ENCODE peak calls at places on chromosome 3, in ten cellular contexts. Z, D, X, M, A, O, H, G, Q and L are unnamed samples.

GRCh38 chr3:10263549-10264363 is 15.5 kb downstream of the TATDN2 start:
- DNase-seq in A (peak), D (peak), Z (peak), O (no peak), X (no peak), G (peak), M (no peak), H (no peak), Q (peak), L (peak)

GRCh38 chr3:23804441-23805227 is 1.1 kb upstream of the UBE2E1 start:
- DNase-seq in A (no peak), G (peak), M (no peak), O (no peak), Q (no peak), H (no peak), X (no peak), Z (no peak), D (no peak), L (no peak)

GRCh38 chr3:38157562-38157961 is 7.8 kb upstream of the OXSR1 start:
- DNase-seq in G (no peak), Q (no peak), X (no peak), Z (no peak), O (no peak), D (no peak), A (no peak), M (no peak), H (no peak), L (no peak)

GRCh38 chr3:171028025-171028778 is 1.7 kb upstream of the SLC2A2 start:
- DNase-seq in X (peak), D (no peak), H (no peak), M (no peak), G (peak), O (no peak), Q (no peak), Z (no peak), A (no peak), L (peak)

GRCh38 chr3:42827023-42827422 is 17.8 kb downstream of the ACKR2 start:
- DNase-seq in O (no peak), X (no peak), Q (no peak), H (no peak), Z (no peak), M (no peak), A (no peak), D (no peak), G (no peak), L (no peak)

GRCh38 chr3:15405448-15406050 is 21.8 kb downstream of the METTL6 start:
- DNase-seq in Z (peak), O (no peak), M (no peak), X (peak), H (no peak), Q (no peak), D (no peak), G (no peak), A (peak), L (peak)

GRCh38 chr3:73140772-73141434 is 79.4 kb downstream of the EBLN2 start:
- DNase-seq in Z (no peak), A (peak), Q (no peak), M (no peak), G (no peak), X (no peak), D (no peak), O (no peak), H (no peak), L (no peak)

GRCh38 chr3:51734572-51734907 is 27.7 kb downstream of the GRM2 start:
- DNase-seq in H (no peak), A (no peak), M (no peak), Z (no peak), Q (no peak), X (no peak), D (no peak), G (no peak), O (no peak), L (no peak)

GRCh38 chr3:175457301-175457700 is 598.2 kb downstream of the NAALADL2 start:
- DNase-seq in G (no peak), O (no peak), H (no peak), A (no peak), X (no peak), M (no peak), Q (no peak), Z (no peak), D (no peak), L (no peak)

GRCh38 chr3:64218746-64219145 is 6.5 kb downstream of the PRICKLE2 start:
- DNase-seq in M (no peak), A (no peak), O (no peak), Q (no peak), Z (no peak), D (no peak), G (no peak), X (no peak), H (no peak), L (no peak)

GRCh38 chr3:188559856-188560255 is 405.9 kb downstream of the LPP start:
- DNase-seq in G (no peak), H (no peak), M (no peak), O (no peak), X (no peak), D (no peak), Q (no peak), A (no peak), Z (no peak), L (no peak)

GRCh38 chr3:189688296-189688695 is 57.1 kb downstream of the TP63 start:
- DNase-seq in G (no peak), H (no peak), X (no peak), Q (no peak), Z (no peak), M (no peak), D (no peak), A (no peak), O (no peak), L (no peak)

GRCh38 chr3:38645076-38645475 is 4.4 kb downstream of the SCN5A start:
- DNase-seq in O (no peak), D (no peak), G (no peak), A (no peak), H (no peak), X (no peak), Q (no peak), Z (no peak), M (peak), L (no peak)

GRCh38 chr3:56929809-56930615 is 128.3 kb upstream of the ARHGEF3 start:
- DNase-seq in A (no peak), Z (no peak), G (no peak), D (no peak), O (no peak), H (no peak), M (no peak), Q (no peak), X (no peak), L (no peak)

GRCh38 chr3:155352900-155353490 is 59.5 kb upstream of the STRIT1 start:
- DNase-seq in H (no peak), X (no peak), Z (no peak), D (no peak), Q (no peak), M (no peak), G (no peak), A (no peak), O (peak), L (peak)

GRCh38 chr3:171640520-171641412 is 169.5 kb downstream of the PLD1 start:
- DNase-seq in H (peak), Z (no peak), O (no peak), M (no peak), D (no peak), G (no peak), Q (no peak), X (no peak), A (no peak), L (peak)

GRCh38 chr3:195039180-195039843 is 231.6 kb downstream of the XXYLT1 start:
- DNase-seq in D (no peak), O (no peak), G (no peak), Q (no peak), Z (no peak), A (no peak), H (no peak), X (no peak), M (no peak), L (no peak)

GRCh38 chr3:25478358-25478757 is 50.3 kb downstream of the RARB start:
- DNase-seq in H (no peak), M (no peak), Q (no peak), A (no peak), X (no peak), G (no peak), O (no peak), D (no peak), Z (no peak), L (no peak)

GRCh38 chr3:2212211-2212610 is 113.5 kb downstream of the CNTN4 start:
- DNase-seq in H (no peak), Q (no peak), D (no peak), X (no peak), O (no peak), M (no peak), A (no peak), G (no peak), Z (no peak), L (no peak)

GRCh38 chr3:45509038-45509767 is 85.3 kb upstream of the LIMD1 start:
- DNase-seq in Q (no peak), H (no peak), O (peak), A (no peak), G (no peak), M (no peak), X (no peak), D (no peak), Z (no peak), L (no peak)

GRCh38 chr3:50608278-50608677 is 3.3 kb downstream of the CISH start:
- DNase-seq in A (no peak), Z (no peak), H (no peak), G (no peak), X (no peak), D (no peak), Q (no peak), O (no peak), M (no peak), L (no peak)

GRCh38 chr3:48418651-48419050 is 11.2 kb downstream of the PLXNB1 start:
- DNase-seq in A (no peak), H (no peak), Q (no peak), G (no peak), M (no peak), O (no peak), X (no peak), Z (no peak), D (no peak), L (no peak)

GRCh38 chr3:12454076-12454807 is 30.0 kb upstream of the TSEN2 start:
- DNase-seq in Q (no peak), H (no peak), M (no peak), X (no peak), Z (no peak), O (no peak), A (no peak), D (no peak), G (no peak), L (peak)